ENCODE peak calls at places on chromosome 2, in nine cellular contexts. One of them, this sample, is unnamed.

GRCh38 chr2:191244350-191244749 is 854 bp upstream of the MYO1B start:
- DNase-seq in NCI-H2029: no peak
- DNase-seq in left cardiac atrium: no peak
- DNase-seq in ecto neural progenitor cell: no peak
- DNase-seq in HFFc6: no peak
- DNase-seq in Right ventricle myocardium superior: no peak
- DNase-seq in activated CD4-positive, CD25-positive, alpha-beta regulatory T cell treated with anti-CD3 and anti-CD28 coated beads, Interleukin-2, amount 50 U/mL, for 72 hours: no peak
- DNase-seq in RPMI7951: no peak
- DNase-seq in left ventricle myocardium inferior: no peak
- DNase-seq in this sample: no peak

GRCh38 chr2:45024600-45025291 is 15.5 kb upstream of the SIX2 start:
- DNase-seq in RPMI7951: peak
- DNase-seq in left ventricle myocardium inferior: no peak
- DNase-seq in NCI-H2029: peak
- DNase-seq in activated CD4-positive, CD25-positive, alpha-beta regulatory T cell treated with anti-CD3 and anti-CD28 coated beads, Interleukin-2, amount 50 U/mL, for 72 hours: no peak
- DNase-seq in ecto neural progenitor cell: no peak
- DNase-seq in Right ventricle myocardium superior: peak
- DNase-seq in left cardiac atrium: peak
- DNase-seq in HFFc6: peak
- DNase-seq in this sample: no peak

GRCh38 chr2:31247671-31248070 is 13.7 kb downstream of the EHD3 start:
- DNase-seq in activated CD4-positive, CD25-positive, alpha-beta regulatory T cell treated with anti-CD3 and anti-CD28 coated beads, Interleukin-2, amount 50 U/mL, for 72 hours: no peak
- DNase-seq in RPMI7951: no peak
- DNase-seq in left cardiac atrium: no peak
- DNase-seq in Right ventricle myocardium superior: no peak
- DNase-seq in ecto neural progenitor cell: no peak
- DNase-seq in left ventricle myocardium inferior: no peak
- DNase-seq in NCI-H2029: no peak
- DNase-seq in HFFc6: no peak
- DNase-seq in this sample: no peak

GRCh38 chr2:168515502-168515901 is 59.4 kb downstream of the CERS6 start:
- DNase-seq in activated CD4-positive, CD25-positive, alpha-beta regulatory T cell treated with anti-CD3 and anti-CD28 coated beads, Interleukin-2, amount 50 U/mL, for 72 hours: no peak
- DNase-seq in HFFc6: peak
- DNase-seq in ecto neural progenitor cell: no peak
- DNase-seq in left ventricle myocardium inferior: no peak
- DNase-seq in Right ventricle myocardium superior: no peak
- DNase-seq in left cardiac atrium: no peak
- DNase-seq in RPMI7951: peak
- DNase-seq in NCI-H2029: no peak
- DNase-seq in this sample: no peak

GRCh38 chr2:158079672-158080071 is 22.0 kb upstream of the UPP2 start:
- DNase-seq in RPMI7951: peak
- DNase-seq in left ventricle myocardium inferior: no peak
- DNase-seq in Right ventricle myocardium superior: no peak
- DNase-seq in activated CD4-positive, CD25-positive, alpha-beta regulatory T cell treated with anti-CD3 and anti-CD28 coated beads, Interleukin-2, amount 50 U/mL, for 72 hours: no peak
- DNase-seq in left cardiac atrium: no peak
- DNase-seq in NCI-H2029: peak
- DNase-seq in HFFc6: no peak
- DNase-seq in ecto neural progenitor cell: no peak
- DNase-seq in this sample: no peak

GRCh38 chr2:231614559-231615057 is 21.9 kb downstream of the TEX44 start:
- DNase-seq in NCI-H2029: no peak
- DNase-seq in left ventricle myocardium inferior: peak
- DNase-seq in RPMI7951: no peak
- DNase-seq in activated CD4-positive, CD25-positive, alpha-beta regulatory T cell treated with anti-CD3 and anti-CD28 coated beads, Interleukin-2, amount 50 U/mL, for 72 hours: peak
- DNase-seq in HFFc6: no peak
- DNase-seq in Right ventricle myocardium superior: peak
- DNase-seq in ecto neural progenitor cell: no peak
- DNase-seq in left cardiac atrium: peak
- DNase-seq in this sample: no peak

GRCh38 chr2:218257390-218257981 is 3.3 kb upstream of the GPBAR1 start:
- DNase-seq in Right ventricle myocardium superior: no peak
- DNase-seq in ecto neural progenitor cell: peak
- DNase-seq in left ventricle myocardium inferior: no peak
- DNase-seq in NCI-H2029: no peak
- DNase-seq in left cardiac atrium: no peak
- DNase-seq in activated CD4-positive, CD25-positive, alpha-beta regulatory T cell treated with anti-CD3 and anti-CD28 coated beads, Interleukin-2, amount 50 U/mL, for 72 hours: peak
- DNase-seq in HFFc6: no peak
- DNase-seq in RPMI7951: peak
- DNase-seq in this sample: no peak

GRCh38 chr2:215982465-215982875 is 30.9 kb downstream of the MREG start:
- DNase-seq in left cardiac atrium: no peak
- DNase-seq in Right ventricle myocardium superior: no peak
- DNase-seq in NCI-H2029: peak
- DNase-seq in RPMI7951: peak
- DNase-seq in HFFc6: peak
- DNase-seq in activated CD4-positive, CD25-positive, alpha-beta regulatory T cell treated with anti-CD3 and anti-CD28 coated beads, Interleukin-2, amount 50 U/mL, for 72 hours: no peak
- DNase-seq in left ventricle myocardium inferior: no peak
- DNase-seq in ecto neural progenitor cell: no peak
- DNase-seq in this sample: no peak

GRCh38 chr2:180604077-180604476 is 376.3 kb upstream of the UBE2E3 start:
- DNase-seq in ecto neural progenitor cell: no peak
- DNase-seq in left ventricle myocardium inferior: no peak
- DNase-seq in NCI-H2029: no peak
- DNase-seq in Right ventricle myocardium superior: no peak
- DNase-seq in left cardiac atrium: no peak
- DNase-seq in HFFc6: no peak
- DNase-seq in RPMI7951: peak
- DNase-seq in activated CD4-positive, CD25-positive, alpha-beta regulatory T cell treated with anti-CD3 and anti-CD28 coated beads, Interleukin-2, amount 50 U/mL, for 72 hours: no peak
- DNase-seq in this sample: no peak

GRCh38 chr2:238864207-238865014 is 16.5 kb downstream of the TWIST2 start:
- DNase-seq in left ventricle myocardium inferior: peak
- DNase-seq in left cardiac atrium: peak
- DNase-seq in RPMI7951: peak
- DNase-seq in ecto neural progenitor cell: peak
- DNase-seq in HFFc6: peak
- DNase-seq in activated CD4-positive, CD25-positive, alpha-beta regulatory T cell treated with anti-CD3 and anti-CD28 coated beads, Interleukin-2, amount 50 U/mL, for 72 hours: no peak
- DNase-seq in NCI-H2029: no peak
- DNase-seq in Right ventricle myocardium superior: peak
- DNase-seq in this sample: peak

GRCh38 chr2:23587330-23587729 is 202.4 kb downstream of the KLHL29 start:
- DNase-seq in RPMI7951: no peak
- DNase-seq in activated CD4-positive, CD25-positive, alpha-beta regulatory T cell treated with anti-CD3 and anti-CD28 coated beads, Interleukin-2, amount 50 U/mL, for 72 hours: no peak
- DNase-seq in left cardiac atrium: no peak
- DNase-seq in left ventricle myocardium inferior: no peak
- DNase-seq in HFFc6: no peak
- DNase-seq in Right ventricle myocardium superior: peak
- DNase-seq in ecto neural progenitor cell: no peak
- DNase-seq in NCI-H2029: no peak
- DNase-seq in this sample: no peak

GRCh38 chr2:88826399-88826798 is 134.9 kb downstream of the RPIA start:
- DNase-seq in activated CD4-positive, CD25-positive, alpha-beta regulatory T cell treated with anti-CD3 and anti-CD28 coated beads, Interleukin-2, amount 50 U/mL, for 72 hours: no peak
- DNase-seq in RPMI7951: peak
- DNase-seq in left cardiac atrium: no peak
- DNase-seq in left ventricle myocardium inferior: no peak
- DNase-seq in NCI-H2029: no peak
- DNase-seq in Right ventricle myocardium superior: no peak
- DNase-seq in ecto neural progenitor cell: no peak
- DNase-seq in HFFc6: no peak
- DNase-seq in this sample: no peak

GRCh38 chr2:26765475-26766200 is 1.6 kb downstream of the SLC35F6 start:
- DNase-seq in RPMI7951: no peak
- DNase-seq in HFFc6: no peak
- DNase-seq in activated CD4-positive, CD25-positive, alpha-beta regulatory T cell treated with anti-CD3 and anti-CD28 coated beads, Interleukin-2, amount 50 U/mL, for 72 hours: no peak
- DNase-seq in Right ventricle myocardium superior: peak
- DNase-seq in ecto neural progenitor cell: no peak
- DNase-seq in NCI-H2029: no peak
- DNase-seq in left ventricle myocardium inferior: no peak
- DNase-seq in left cardiac atrium: no peak
- DNase-seq in this sample: no peak

GRCh38 chr2:173151671-173152398 is 76.2 kb downstream of the MAP3K20 start:
- DNase-seq in left ventricle myocardium inferior: no peak
- DNase-seq in RPMI7951: peak
- DNase-seq in Right ventricle myocardium superior: no peak
- DNase-seq in left cardiac atrium: no peak
- DNase-seq in HFFc6: peak
- DNase-seq in ecto neural progenitor cell: no peak
- DNase-seq in activated CD4-positive, CD25-positive, alpha-beta regulatory T cell treated with anti-CD3 and anti-CD28 coated beads, Interleukin-2, amount 50 U/mL, for 72 hours: no peak
- DNase-seq in NCI-H2029: no peak
- DNase-seq in this sample: no peak

GRCh38 chr2:17101091-17101490 is 417.1 kb downstream of the RAD51AP2 start:
- DNase-seq in ecto neural progenitor cell: no peak
- DNase-seq in Right ventricle myocardium superior: no peak
- DNase-seq in RPMI7951: peak
- DNase-seq in NCI-H2029: no peak
- DNase-seq in left ventricle myocardium inferior: no peak
- DNase-seq in HFFc6: no peak
- DNase-seq in activated CD4-positive, CD25-positive, alpha-beta regulatory T cell treated with anti-CD3 and anti-CD28 coated beads, Interleukin-2, amount 50 U/mL, for 72 hours: no peak
- DNase-seq in left cardiac atrium: no peak
- DNase-seq in this sample: no peak

GRCh38 chr2:62478093-62478580 is 27.9 kb downstream of the TMEM17 start:
- DNase-seq in left ventricle myocardium inferior: no peak
- DNase-seq in ecto neural progenitor cell: no peak
- DNase-seq in Right ventricle myocardium superior: no peak
- DNase-seq in NCI-H2029: no peak
- DNase-seq in left cardiac atrium: no peak
- DNase-seq in activated CD4-positive, CD25-positive, alpha-beta regulatory T cell treated with anti-CD3 and anti-CD28 coated beads, Interleukin-2, amount 50 U/mL, for 72 hours: no peak
- DNase-seq in RPMI7951: no peak
- DNase-seq in HFFc6: no peak
- DNase-seq in this sample: no peak

GRCh38 chr2:26588576-26588975 is 52.6 kb downstream of the CIB4 start:
- DNase-seq in activated CD4-positive, CD25-positive, alpha-beta regulatory T cell treated with anti-CD3 and anti-CD28 coated beads, Interleukin-2, amount 50 U/mL, for 72 hours: peak
- DNase-seq in ecto neural progenitor cell: peak
- DNase-seq in HFFc6: no peak
- DNase-seq in RPMI7951: no peak
- DNase-seq in NCI-H2029: no peak
- DNase-seq in left cardiac atrium: no peak
- DNase-seq in left ventricle myocardium inferior: no peak
- DNase-seq in Right ventricle myocardium superior: no peak
- DNase-seq in this sample: peak

GRCh38 chr2:210756821-210757220 is 200.4 kb downstream of the CPS1 start:
- DNase-seq in ecto neural progenitor cell: no peak
- DNase-seq in left ventricle myocardium inferior: no peak
- DNase-seq in RPMI7951: no peak
- DNase-seq in Right ventricle myocardium superior: no peak
- DNase-seq in HFFc6: no peak
- DNase-seq in left cardiac atrium: no peak
- DNase-seq in activated CD4-positive, CD25-positive, alpha-beta regulatory T cell treated with anti-CD3 and anti-CD28 coated beads, Interleukin-2, amount 50 U/mL, for 72 hours: no peak
- DNase-seq in NCI-H2029: no peak
- DNase-seq in this sample: no peak

GRCh38 chr2:56478027-56478426 is 294.2 kb downstream of the CCDC85A start:
- DNase-seq in ecto neural progenitor cell: no peak
- DNase-seq in RPMI7951: no peak
- DNase-seq in left cardiac atrium: no peak
- DNase-seq in HFFc6: no peak
- DNase-seq in activated CD4-positive, CD25-positive, alpha-beta regulatory T cell treated with anti-CD3 and anti-CD28 coated beads, Interleukin-2, amount 50 U/mL, for 72 hours: no peak
- DNase-seq in left ventricle myocardium inferior: no peak
- DNase-seq in Right ventricle myocardium superior: no peak
- DNase-seq in NCI-H2029: no peak
- DNase-seq in this sample: no peak

GRCh38 chr2:105072039-105072438 is 34.2 kb downstream of the MRPS9 start:
- DNase-seq in left ventricle myocardium inferior: no peak
- DNase-seq in HFFc6: no peak
- DNase-seq in left cardiac atrium: no peak
- DNase-seq in Right ventricle myocardium superior: no peak
- DNase-seq in ecto neural progenitor cell: no peak
- DNase-seq in NCI-H2029: no peak
- DNase-seq in activated CD4-positive, CD25-positive, alpha-beta regulatory T cell treated with anti-CD3 and anti-CD28 coated beads, Interleukin-2, amount 50 U/mL, for 72 hours: no peak
- DNase-seq in RPMI7951: no peak
- DNase-seq in this sample: no peak

GRCh38 chr2:77629529-77629928 is 107.4 kb upstream of the LRRTM4 start:
- DNase-seq in HFFc6: no peak
- DNase-seq in left ventricle myocardium inferior: no peak
- DNase-seq in ecto neural progenitor cell: no peak
- DNase-seq in NCI-H2029: no peak
- DNase-seq in activated CD4-positive, CD25-positive, alpha-beta regulatory T cell treated with anti-CD3 and anti-CD28 coated beads, Interleukin-2, amount 50 U/mL, for 72 hours: no peak
- DNase-seq in left cardiac atrium: no peak
- DNase-seq in Right ventricle myocardium superior: no peak
- DNase-seq in RPMI7951: no peak
- DNase-seq in this sample: no peak

GRCh38 chr2:160156665-160157064 is 43.4 kb downstream of the ITGB6 start:
- DNase-seq in left cardiac atrium: no peak
- DNase-seq in left ventricle myocardium inferior: no peak
- DNase-seq in RPMI7951: peak
- DNase-seq in Right ventricle myocardium superior: no peak
- DNase-seq in ecto neural progenitor cell: no peak
- DNase-seq in activated CD4-positive, CD25-positive, alpha-beta regulatory T cell treated with anti-CD3 and anti-CD28 coated beads, Interleukin-2, amount 50 U/mL, for 72 hours: no peak
- DNase-seq in NCI-H2029: no peak
- DNase-seq in HFFc6: peak
- DNase-seq in this sample: no peak

GRCh38 chr2:11652555-11652954 is 17.4 kb downstream of the NTSR2 start:
- DNase-seq in HFFc6: peak
- DNase-seq in activated CD4-positive, CD25-positive, alpha-beta regulatory T cell treated with anti-CD3 and anti-CD28 coated beads, Interleukin-2, amount 50 U/mL, for 72 hours: no peak
- DNase-seq in left ventricle myocardium inferior: no peak
- DNase-seq in RPMI7951: no peak
- DNase-seq in ecto neural progenitor cell: no peak
- DNase-seq in Right ventricle myocardium superior: no peak
- DNase-seq in left cardiac atrium: no peak
- DNase-seq in NCI-H2029: no peak
- DNase-seq in this sample: no peak

GRCh38 chr2:85933753-85934594 is 45.2 kb upstream of the ST3GAL5 start:
- DNase-seq in HFFc6: peak
- DNase-seq in left ventricle myocardium inferior: no peak
- DNase-seq in Right ventricle myocardium superior: no peak
- DNase-seq in NCI-H2029: no peak
- DNase-seq in RPMI7951: peak
- DNase-seq in ecto neural progenitor cell: no peak
- DNase-seq in left cardiac atrium: no peak
- DNase-seq in activated CD4-positive, CD25-positive, alpha-beta regulatory T cell treated with anti-CD3 and anti-CD28 coated beads, Interleukin-2, amount 50 U/mL, for 72 hours: no peak
- DNase-seq in this sample: no peak

GRCh38 chr2:173978447-173978846 is 13.3 kb upstream of the SP3 start:
- DNase-seq in left ventricle myocardium inferior: no peak
- DNase-seq in NCI-H2029: no peak
- DNase-seq in left cardiac atrium: no peak
- DNase-seq in RPMI7951: peak
- DNase-seq in ecto neural progenitor cell: no peak
- DNase-seq in activated CD4-positive, CD25-positive, alpha-beta regulatory T cell treated with anti-CD3 and anti-CD28 coated beads, Interleukin-2, amount 50 U/mL, for 72 hours: no peak
- DNase-seq in HFFc6: no peak
- DNase-seq in Right ventricle myocardium superior: no peak
- DNase-seq in this sample: no peak

GRCh38 chr2:129627437-129627836 is 352.0 kb upstream of the RAB6C start:
- DNase-seq in ecto neural progenitor cell: no peak
- DNase-seq in HFFc6: no peak
- DNase-seq in left cardiac atrium: no peak
- DNase-seq in left ventricle myocardium inferior: no peak
- DNase-seq in activated CD4-positive, CD25-positive, alpha-beta regulatory T cell treated with anti-CD3 and anti-CD28 coated beads, Interleukin-2, amount 50 U/mL, for 72 hours: no peak
- DNase-seq in Right ventricle myocardium superior: no peak
- DNase-seq in NCI-H2029: no peak
- DNase-seq in RPMI7951: no peak
- DNase-seq in this sample: no peak